ENCODE peak calls at places on chromosome 20, in five cellular contexts. One of them, this sample, is unnamed.

GRCh38 chr20:51624157-51624731 is 81.7 kb upstream of the NFATC2 start:
- DNase-seq in midbrain: no peak
- DNase-seq in heart left ventricle: peak
- DNase-seq in activated T-helper 1 cell treated with Interleukin-2 at 50 U/mL for 16 hours: peak
- DNase-seq in HS-27A: peak
- DNase-seq in this sample: peak

GRCh38 chr20:52179331-52180166 is 12.0 kb downstream of the ZFP64 start:
- DNase-seq in midbrain: no peak
- DNase-seq in heart left ventricle: no peak
- DNase-seq in activated T-helper 1 cell treated with Interleukin-2 at 50 U/mL for 16 hours: no peak
- DNase-seq in HS-27A: no peak
- DNase-seq in this sample: no peak

GRCh38 chr20:36202891-36203338 is 33.4 kb upstream of the AAR2 start:
- DNase-seq in midbrain: peak
- DNase-seq in heart left ventricle: peak
- DNase-seq in activated T-helper 1 cell treated with Interleukin-2 at 50 U/mL for 16 hours: peak
- DNase-seq in HS-27A: no peak
- DNase-seq in this sample: peak

GRCh38 chr20:23363257-23363649 is 1.3 kb downstream of the GZF1 start:
- DNase-seq in midbrain: no peak
- DNase-seq in heart left ventricle: peak
- DNase-seq in activated T-helper 1 cell treated with Interleukin-2 at 50 U/mL for 16 hours: no peak
- DNase-seq in HS-27A: no peak
- DNase-seq in this sample: peak

GRCh38 chr20:51562334-51563140 is 20.0 kb upstream of the NFATC2 start:
- DNase-seq in midbrain: peak
- DNase-seq in heart left ventricle: peak
- DNase-seq in activated T-helper 1 cell treated with Interleukin-2 at 50 U/mL for 16 hours: no peak
- DNase-seq in HS-27A: peak
- DNase-seq in this sample: peak

GRCh38 chr20:1897486-1897885 is 2.3 kb downstream of the SIRPA start:
- DNase-seq in midbrain: no peak
- DNase-seq in heart left ventricle: no peak
- DNase-seq in activated T-helper 1 cell treated with Interleukin-2 at 50 U/mL for 16 hours: no peak
- DNase-seq in HS-27A: no peak
- DNase-seq in this sample: no peak

GRCh38 chr20:916125-916799 is at the start of gene ANGPT4:
- DNase-seq in midbrain: no peak
- DNase-seq in heart left ventricle: peak
- DNase-seq in activated T-helper 1 cell treated with Interleukin-2 at 50 U/mL for 16 hours: no peak
- DNase-seq in HS-27A: no peak
- DNase-seq in this sample: no peak

GRCh38 chr20:49561256-49561655 is 6.7 kb downstream of the PTGIS start:
- DNase-seq in midbrain: no peak
- DNase-seq in heart left ventricle: no peak
- DNase-seq in activated T-helper 1 cell treated with Interleukin-2 at 50 U/mL for 16 hours: no peak
- DNase-seq in HS-27A: no peak
- DNase-seq in this sample: no peak

GRCh38 chr20:40843251-40843650 is 154.2 kb upstream of the MAFB start:
- DNase-seq in midbrain: no peak
- DNase-seq in heart left ventricle: no peak
- DNase-seq in activated T-helper 1 cell treated with Interleukin-2 at 50 U/mL for 16 hours: no peak
- DNase-seq in HS-27A: no peak
- DNase-seq in this sample: no peak

GRCh38 chr20:1401431-1401907 is 8.6 kb upstream of the FKBP1A start:
- DNase-seq in midbrain: no peak
- DNase-seq in heart left ventricle: no peak
- DNase-seq in activated T-helper 1 cell treated with Interleukin-2 at 50 U/mL for 16 hours: no peak
- DNase-seq in HS-27A: no peak
- DNase-seq in this sample: no peak

GRCh38 chr20:51042657-51043247 is 19.8 kb upstream of the KCNG1 start:
- DNase-seq in midbrain: no peak
- DNase-seq in heart left ventricle: no peak
- DNase-seq in activated T-helper 1 cell treated with Interleukin-2 at 50 U/mL for 16 hours: no peak
- DNase-seq in HS-27A: no peak
- DNase-seq in this sample: no peak